ENCODE peak calls at places on chromosome 19, in eight cellular contexts. One of them, this sample, is unnamed.

GRCh38 chr19:29587518-29587986 is 18.5 kb upstream of the POP4 start:
- DNase-seq in WERI-Rb-1: no peak
- DNase-seq in LNCaP clone FGC: no peak
- DNase-seq in bronchial epithelial cell: peak
- DNase-seq in choroid plexus epithelial cell: no peak
- DNase-seq in HFF-Myc: peak
- DNase-seq in dorsolateral prefrontal cortex: no peak
- DNase-seq in psoas muscle: no peak
- DNase-seq in this sample: no peak

GRCh38 chr19:32647361-32647760 is 27.6 kb downstream of the ANKRD27 start:
- DNase-seq in WERI-Rb-1: no peak
- DNase-seq in LNCaP clone FGC: no peak
- DNase-seq in bronchial epithelial cell: no peak
- DNase-seq in choroid plexus epithelial cell: peak
- DNase-seq in HFF-Myc: no peak
- DNase-seq in dorsolateral prefrontal cortex: no peak
- DNase-seq in psoas muscle: no peak
- DNase-seq in this sample: no peak

GRCh38 chr19:51676566-51677083 is 16.5 kb upstream of the SPACA6 start:
- DNase-seq in WERI-Rb-1: no peak
- DNase-seq in LNCaP clone FGC: no peak
- DNase-seq in bronchial epithelial cell: no peak
- DNase-seq in choroid plexus epithelial cell: no peak
- DNase-seq in HFF-Myc: no peak
- DNase-seq in dorsolateral prefrontal cortex: no peak
- DNase-seq in psoas muscle: no peak
- DNase-seq in this sample: no peak

GRCh38 chr19:34363930-34364329 is 1.1 kb upstream of the GPI start:
- DNase-seq in WERI-Rb-1: no peak
- DNase-seq in LNCaP clone FGC: no peak
- DNase-seq in bronchial epithelial cell: no peak
- DNase-seq in choroid plexus epithelial cell: no peak
- DNase-seq in HFF-Myc: no peak
- DNase-seq in dorsolateral prefrontal cortex: no peak
- DNase-seq in psoas muscle: no peak
- DNase-seq in this sample: no peak

GRCh38 chr19:18373892-18374629 is 11.9 kb upstream of the GDF15 start:
- DNase-seq in WERI-Rb-1: peak
- DNase-seq in LNCaP clone FGC: no peak
- DNase-seq in bronchial epithelial cell: peak
- DNase-seq in choroid plexus epithelial cell: peak
- DNase-seq in HFF-Myc: peak
- DNase-seq in dorsolateral prefrontal cortex: peak
- DNase-seq in psoas muscle: peak
- DNase-seq in this sample: peak

GRCh38 chr19:35135389-35135909 is 590 bp upstream of the LGI4 start:
- DNase-seq in WERI-Rb-1: peak
- DNase-seq in LNCaP clone FGC: peak
- DNase-seq in bronchial epithelial cell: no peak
- DNase-seq in choroid plexus epithelial cell: peak
- DNase-seq in HFF-Myc: no peak
- DNase-seq in dorsolateral prefrontal cortex: peak
- DNase-seq in psoas muscle: peak
- DNase-seq in this sample: peak

GRCh38 chr19:46784262-46785053 is 3.9 kb downstream of the SLC1A5 start:
- DNase-seq in WERI-Rb-1: peak
- DNase-seq in LNCaP clone FGC: peak
- DNase-seq in bronchial epithelial cell: peak
- DNase-seq in choroid plexus epithelial cell: peak
- DNase-seq in HFF-Myc: no peak
- DNase-seq in dorsolateral prefrontal cortex: no peak
- DNase-seq in psoas muscle: peak
- DNase-seq in this sample: peak

GRCh38 chr19:35044317-35045117 is 3.0 kb downstream of the HPN start:
- DNase-seq in WERI-Rb-1: peak
- DNase-seq in LNCaP clone FGC: peak
- DNase-seq in bronchial epithelial cell: peak
- DNase-seq in choroid plexus epithelial cell: peak
- DNase-seq in HFF-Myc: peak
- DNase-seq in dorsolateral prefrontal cortex: peak
- DNase-seq in psoas muscle: peak
- DNase-seq in this sample: peak

GRCh38 chr19:55041627-55042343 is 3.7 kb upstream of the GP6 start:
- DNase-seq in WERI-Rb-1: no peak
- DNase-seq in LNCaP clone FGC: no peak
- DNase-seq in bronchial epithelial cell: no peak
- DNase-seq in choroid plexus epithelial cell: no peak
- DNase-seq in HFF-Myc: no peak
- DNase-seq in dorsolateral prefrontal cortex: no peak
- DNase-seq in psoas muscle: no peak
- DNase-seq in this sample: no peak

GRCh38 chr19:38012944-38013343 is 105.9 kb downstream of the SIPA1L3 start:
- DNase-seq in WERI-Rb-1: no peak
- DNase-seq in LNCaP clone FGC: no peak
- DNase-seq in bronchial epithelial cell: no peak
- DNase-seq in choroid plexus epithelial cell: no peak
- DNase-seq in HFF-Myc: no peak
- DNase-seq in dorsolateral prefrontal cortex: no peak
- DNase-seq in psoas muscle: no peak
- DNase-seq in this sample: no peak

GRCh38 chr19:18494267-18494607 is 27.6 kb downstream of the ELL start:
- DNase-seq in WERI-Rb-1: no peak
- DNase-seq in LNCaP clone FGC: no peak
- DNase-seq in bronchial epithelial cell: no peak
- DNase-seq in choroid plexus epithelial cell: no peak
- DNase-seq in HFF-Myc: no peak
- DNase-seq in dorsolateral prefrontal cortex: no peak
- DNase-seq in psoas muscle: no peak
- DNase-seq in this sample: no peak

GRCh38 chr19:343451-343931 is 1.1 kb downstream of the MIER2 start:
- DNase-seq in WERI-Rb-1: no peak
- DNase-seq in LNCaP clone FGC: no peak
- DNase-seq in bronchial epithelial cell: peak
- DNase-seq in choroid plexus epithelial cell: peak
- DNase-seq in HFF-Myc: no peak
- DNase-seq in dorsolateral prefrontal cortex: no peak
- DNase-seq in psoas muscle: no peak
- DNase-seq in this sample: no peak

GRCh38 chr19:14167013-14167593 is 30.7 kb upstream of the ASF1B start:
- DNase-seq in WERI-Rb-1: no peak
- DNase-seq in LNCaP clone FGC: no peak
- DNase-seq in bronchial epithelial cell: no peak
- DNase-seq in choroid plexus epithelial cell: no peak
- DNase-seq in HFF-Myc: no peak
- DNase-seq in dorsolateral prefrontal cortex: no peak
- DNase-seq in psoas muscle: no peak
- DNase-seq in this sample: no peak

GRCh38 chr19:50924576-50924975 is 13.4 kb upstream of the KLK4 start:
- DNase-seq in WERI-Rb-1: no peak
- DNase-seq in LNCaP clone FGC: no peak
- DNase-seq in bronchial epithelial cell: peak
- DNase-seq in choroid plexus epithelial cell: no peak
- DNase-seq in HFF-Myc: no peak
- DNase-seq in dorsolateral prefrontal cortex: no peak
- DNase-seq in psoas muscle: no peak
- DNase-seq in this sample: no peak

GRCh38 chr19:802888-803561 is 5.8 kb downstream of the PTBP1 start:
- DNase-seq in WERI-Rb-1: no peak
- DNase-seq in LNCaP clone FGC: no peak
- DNase-seq in bronchial epithelial cell: no peak
- DNase-seq in choroid plexus epithelial cell: no peak
- DNase-seq in HFF-Myc: no peak
- DNase-seq in dorsolateral prefrontal cortex: no peak
- DNase-seq in psoas muscle: peak
- DNase-seq in this sample: no peak

GRCh38 chr19:41871573-41872383 is 5.3 kb upstream of the CD79A start:
- DNase-seq in WERI-Rb-1: no peak
- DNase-seq in LNCaP clone FGC: no peak
- DNase-seq in bronchial epithelial cell: no peak
- DNase-seq in choroid plexus epithelial cell: no peak
- DNase-seq in HFF-Myc: no peak
- DNase-seq in dorsolateral prefrontal cortex: no peak
- DNase-seq in psoas muscle: no peak
- DNase-seq in this sample: no peak

GRCh38 chr19:44891016-44891882 is at the start of gene TOMM40:
- DNase-seq in WERI-Rb-1: peak
- DNase-seq in LNCaP clone FGC: peak
- DNase-seq in bronchial epithelial cell: peak
- DNase-seq in choroid plexus epithelial cell: no peak
- DNase-seq in HFF-Myc: peak
- DNase-seq in dorsolateral prefrontal cortex: no peak
- DNase-seq in psoas muscle: peak
- DNase-seq in this sample: peak
- TF ChIP-seq CTCF in WERI-Rb-1: no peak
- TF ChIP-seq CTCF in LNCaP clone FGC: no peak
- TF ChIP-seq CTCF in bronchial epithelial cell: no peak
- TF ChIP-seq CTCF in choroid plexus epithelial cell: no peak
- TF ChIP-seq CTCF in HFF-Myc: no peak
- TF ChIP-seq CTCF in dorsolateral prefrontal cortex: no peak
- TF ChIP-seq CTCF in psoas muscle: peak
- TF ChIP-seq CTCF in this sample: no peak

GRCh38 chr19:5351731-5352228 is 11.2 kb upstream of the PTPRS start:
- DNase-seq in WERI-Rb-1: no peak
- DNase-seq in LNCaP clone FGC: no peak
- DNase-seq in bronchial epithelial cell: no peak
- DNase-seq in choroid plexus epithelial cell: no peak
- DNase-seq in HFF-Myc: no peak
- DNase-seq in dorsolateral prefrontal cortex: no peak
- DNase-seq in psoas muscle: no peak
- DNase-seq in this sample: no peak

GRCh38 chr19:5349041-5349440 is 8.4 kb upstream of the PTPRS start:
- DNase-seq in WERI-Rb-1: peak
- DNase-seq in LNCaP clone FGC: no peak
- DNase-seq in bronchial epithelial cell: no peak
- DNase-seq in choroid plexus epithelial cell: no peak
- DNase-seq in HFF-Myc: no peak
- DNase-seq in dorsolateral prefrontal cortex: no peak
- DNase-seq in psoas muscle: no peak
- DNase-seq in this sample: no peak

GRCh38 chr19:5355076-5355475 is 14.5 kb upstream of the PTPRS start:
- DNase-seq in WERI-Rb-1: no peak
- DNase-seq in LNCaP clone FGC: no peak
- DNase-seq in bronchial epithelial cell: no peak
- DNase-seq in choroid plexus epithelial cell: no peak
- DNase-seq in HFF-Myc: no peak
- DNase-seq in dorsolateral prefrontal cortex: no peak
- DNase-seq in psoas muscle: no peak
- DNase-seq in this sample: no peak

GRCh38 chr19:5354403-5354802 is 13.8 kb upstream of the PTPRS start:
- DNase-seq in WERI-Rb-1: peak
- DNase-seq in LNCaP clone FGC: no peak
- DNase-seq in bronchial epithelial cell: no peak
- DNase-seq in choroid plexus epithelial cell: no peak
- DNase-seq in HFF-Myc: no peak
- DNase-seq in dorsolateral prefrontal cortex: no peak
- DNase-seq in psoas muscle: no peak
- DNase-seq in this sample: peak

DNA sequence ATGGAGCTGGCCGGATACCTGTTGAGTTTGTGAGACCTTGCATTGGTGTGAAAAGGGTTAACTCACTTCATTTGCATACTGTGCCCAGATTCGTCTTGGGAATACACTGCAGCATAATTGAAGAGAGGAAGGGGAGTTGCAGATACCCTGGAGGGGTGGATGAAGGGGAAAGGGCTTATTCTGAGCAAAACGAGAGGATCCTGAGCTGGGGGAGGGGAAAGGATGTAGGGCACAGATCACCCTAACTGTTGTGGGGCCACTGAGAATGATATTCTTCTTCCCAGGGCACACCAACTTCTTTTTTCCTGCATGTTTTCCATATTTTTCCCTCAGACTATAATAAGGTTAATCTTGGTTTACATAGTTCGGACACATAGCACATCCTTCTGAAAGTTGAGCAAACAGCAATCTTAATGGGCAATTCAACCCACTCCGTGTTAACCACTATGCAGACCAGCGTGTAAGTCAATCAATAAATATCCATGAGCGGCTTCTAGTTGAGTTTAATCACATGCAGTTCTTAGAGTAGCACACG is 11.7 kb upstream of the PTPRS start:
- DNase-seq in WERI-Rb-1: no peak
- DNase-seq in LNCaP clone FGC: no peak
- DNase-seq in bronchial epithelial cell: no peak
- DNase-seq in choroid plexus epithelial cell: peak
- DNase-seq in HFF-Myc: no peak
- DNase-seq in dorsolateral prefrontal cortex: no peak
- DNase-seq in psoas muscle: no peak
- DNase-seq in this sample: peak
- TF ChIP-seq CTCF in WERI-Rb-1: no peak
- TF ChIP-seq CTCF in LNCaP clone FGC: no peak
- TF ChIP-seq CTCF in bronchial epithelial cell: no peak
- TF ChIP-seq CTCF in choroid plexus epithelial cell: no peak
- TF ChIP-seq CTCF in HFF-Myc: no peak
- TF ChIP-seq CTCF in dorsolateral prefrontal cortex: no peak
- TF ChIP-seq CTCF in psoas muscle: no peak
- TF ChIP-seq CTCF in this sample: no peak

GRCh38 chr19:4547303-4548237 is 7.7 kb upstream of the LRG1 start:
- DNase-seq in WERI-Rb-1: peak
- DNase-seq in LNCaP clone FGC: peak
- DNase-seq in bronchial epithelial cell: no peak
- DNase-seq in choroid plexus epithelial cell: no peak
- DNase-seq in HFF-Myc: no peak
- DNase-seq in dorsolateral prefrontal cortex: no peak
- DNase-seq in psoas muscle: no peak
- DNase-seq in this sample: peak
- TF ChIP-seq CTCF in WERI-Rb-1: peak
- TF ChIP-seq CTCF in LNCaP clone FGC: peak
- TF ChIP-seq CTCF in bronchial epithelial cell: peak
- TF ChIP-seq CTCF in choroid plexus epithelial cell: peak
- TF ChIP-seq CTCF in HFF-Myc: peak
- TF ChIP-seq CTCF in dorsolateral prefrontal cortex: peak
- TF ChIP-seq CTCF in psoas muscle: peak
- TF ChIP-seq CTCF in this sample: peak

GRCh38 chr19:7386308-7386707 is 37.6 kb downstream of the ARHGEF18 start:
- DNase-seq in WERI-Rb-1: peak
- DNase-seq in LNCaP clone FGC: no peak
- DNase-seq in bronchial epithelial cell: peak
- DNase-seq in choroid plexus epithelial cell: no peak
- DNase-seq in HFF-Myc: no peak
- DNase-seq in dorsolateral prefrontal cortex: no peak
- DNase-seq in psoas muscle: no peak
- DNase-seq in this sample: no peak
- TF ChIP-seq CTCF in WERI-Rb-1: peak
- TF ChIP-seq CTCF in LNCaP clone FGC: peak
- TF ChIP-seq CTCF in bronchial epithelial cell: peak
- TF ChIP-seq CTCF in choroid plexus epithelial cell: no peak
- TF ChIP-seq CTCF in HFF-Myc: peak
- TF ChIP-seq CTCF in dorsolateral prefrontal cortex: no peak
- TF ChIP-seq CTCF in psoas muscle: no peak
- TF ChIP-seq CTCF in this sample: no peak

This sample was measured in fibroblast of pulmonary artery.